ENCODE peak calls at places on chromosomes 3 and 15, in six cellular contexts. D is transverse colon, Q is heart left ventricle, E is lower leg skin, J is ovary, S is suprapubic skin. M is an unnamed sample.

GRCh38 chr3:40690696-40691597 is 166.2 kb downstream of the ZNF621 start:
- DNase-seq in J (peak), Q (peak), S (peak), E (peak), D (peak), M (peak)

GRCh38 chr3:22981176-22981575 is 222.0 kb upstream of the UBE2E2 start:
- DNase-seq in J (no peak), D (no peak), Q (no peak), S (no peak), E (no peak), M (no peak)

GRCh38 chr15:58545307-58546065 is 113.7 kb downstream of the LIPC start:
- DNase-seq in E (no peak), S (no peak), D (no peak), J (no peak), Q (no peak), M (no peak)

GRCh38 chr3:122395582-122395981 is 11.6 kb downstream of the FAM162A start:
- DNase-seq in J (no peak), D (no peak), E (no peak), S (no peak), Q (no peak), M (no peak)

GRCh38 chr3:185473290-185473815 is 25.5 kb downstream of the TMEM41A start:
- DNase-seq in E (peak), S (no peak), J (no peak), D (no peak), Q (no peak), M (no peak)

GRCh38 chr3:196931157-196931556 is 11.2 kb downstream of the NCBP2 start:
- DNase-seq in J (no peak), D (no peak), S (no peak), Q (no peak), E (no peak), M (no peak)

GRCh38 chr3:27628029-27628750 is 93.9 kb downstream of the EOMES start:
- DNase-seq in D (no peak), E (no peak), J (no peak), Q (no peak), S (no peak), M (no peak)

GRCh38 chr3:82114589-82114988 is 353.1 kb upstream of the GBE1 start:
- DNase-seq in J (no peak), Q (no peak), S (no peak), D (no peak), E (peak), M (no peak)

GRCh38 chr3:59771760-59772159 is 721.9 kb upstream of the CFAP20DC start:
- DNase-seq in D (no peak), E (no peak), S (no peak), J (no peak), Q (no peak), M (no peak)

GRCh38 chr15:91865486-91865885 is 12.0 kb downstream of the SLCO3A1 start:
- DNase-seq in J (no peak), S (no peak), Q (no peak), D (no peak), E (no peak), M (no peak)

GRCh38 chr3:54999159-54999558 is 71.3 kb upstream of the LRTM1 start:
- DNase-seq in D (no peak), Q (no peak), E (no peak), J (no peak), S (no peak), M (no peak)

GRCh38 chr15:77612958-77613601 is 19.6 kb downstream of the LINGO1 start:
- DNase-seq in Q (no peak), E (no peak), J (no peak), D (no peak), S (no peak), M (no peak)

GRCh38 chr3:170565495-170565894 is 20.4 kb downstream of the SLC7A14 start:
- DNase-seq in J (no peak), E (no peak), D (no peak), S (no peak), Q (no peak), M (no peak)

GRCh38 chr3:120177907-120178306 is 83.7 kb upstream of the GSK3B start:
- DNase-seq in D (no peak), Q (no peak), E (no peak), S (no peak), J (no peak), M (no peak)

GRCh38 chr3:113113361-113113760 is 98.0 kb upstream of the BOC start:
- DNase-seq in Q (no peak), J (no peak), E (no peak), S (no peak), D (no peak), M (no peak)

GRCh38 chr3:161081675-161082462 is 23.3 kb downstream of the B3GALNT1 start:
- DNase-seq in Q (no peak), D (no peak), S (no peak), J (no peak), E (no peak), M (no peak)

GRCh38 chr3:78143000-78143399 is 1103.1 kb downstream of the ROBO2 start:
- DNase-seq in S (no peak), E (no peak), D (no peak), Q (no peak), J (no peak), M (no peak)

GRCh38 chr3:111321786-111322185 is 220.2 kb upstream of the CD96 start:
- DNase-seq in S (no peak), E (no peak), J (no peak), D (no peak), Q (no peak), M (no peak)

GRCh38 chr3:20552605-20553275 is 366.7 kb upstream of the SGO1 start:
- DNase-seq in S (no peak), D (no peak), J (no peak), Q (no peak), E (peak), M (no peak)

GRCh38 chr3:65596511-65597224 is 442.1 kb downstream of the MAGI1 start:
- DNase-seq in S (no peak), Q (no peak), D (no peak), J (no peak), E (no peak), M (no peak)

GRCh38 chr3:32685604-32686185 is 707 bp downstream of the CNOT10 start:
- DNase-seq in S (no peak), E (no peak), D (no peak), Q (no peak), J (no peak), M (no peak)

GRCh38 chr3:32686713-32687112 is 1.7 kb downstream of the CNOT10 start:
- DNase-seq in Q (no peak), E (no peak), D (no peak), S (no peak), J (no peak), M (no peak)

GRCh38 chr3:32681811-32682210 is 3.2 kb upstream of the CNOT10 start:
- DNase-seq in S (no peak), D (no peak), E (no peak), Q (no peak), J (no peak), M (no peak)

GRCh38 chr3:32684029-32684799 is 774 bp upstream of the CNOT10 start:
- DNase-seq in J (no peak), E (no peak), D (no peak), Q (no peak), S (no peak), M (no peak)

GRCh38 chr3:32684800-32685603 is at the start of gene CNOT10:
- DNase-seq in S (peak), D (peak), E (peak), Q (peak), J (peak), M (peak)
- TF ChIP-seq CTCF in S (no peak), D (peak), E (no peak), Q (peak), J (no peak), M (peak)

DNA sequence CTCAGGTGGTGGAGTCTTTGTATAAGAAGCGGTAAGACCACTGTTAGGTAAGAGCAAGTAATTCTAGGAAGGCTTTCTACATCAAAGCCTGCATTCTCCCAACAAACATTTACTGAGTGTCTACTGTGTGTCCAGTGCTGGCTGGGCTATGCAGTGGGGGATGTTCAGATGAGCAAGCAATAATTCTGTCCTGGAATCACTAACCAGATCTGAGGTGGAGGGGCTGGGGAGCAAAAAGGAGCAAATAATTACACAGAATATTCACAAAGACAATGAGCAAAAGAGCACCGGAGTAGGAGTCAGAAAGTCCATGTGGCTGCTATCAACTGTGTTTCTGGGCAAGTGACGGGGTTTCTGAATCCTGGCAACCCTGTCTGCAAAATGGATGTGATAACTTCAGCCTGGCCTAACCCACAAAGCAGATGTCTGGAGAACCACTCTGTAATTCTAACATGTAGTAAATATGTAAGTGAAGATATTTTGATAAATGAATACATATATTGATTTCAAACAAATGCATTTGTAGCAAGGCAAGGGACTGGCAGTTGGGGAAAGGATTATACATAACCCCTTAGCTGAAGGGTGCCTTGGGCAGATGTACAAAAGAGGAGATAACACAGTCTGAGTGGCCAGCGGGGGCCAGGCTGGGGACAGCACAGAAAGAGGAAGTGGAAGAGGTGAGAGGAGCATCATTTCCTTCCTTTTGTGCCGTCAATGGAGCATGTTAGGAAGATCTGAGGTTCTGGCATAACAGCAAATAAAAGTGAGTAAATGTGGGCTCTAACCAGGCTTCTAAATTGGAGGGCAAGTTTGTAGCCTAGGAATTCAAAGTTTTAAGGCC is 28.8 kb downstream of the CYP8B1 start:
- DNase-seq in E (peak), J (no peak), D (peak), S (no peak), Q (peak), M (no peak)
- TF ChIP-seq POLR2A in E (no peak), J (no peak), D (no peak), S (no peak), Q (no peak), M (no peak)

GRCh38 chr3:134059680-134060560 is 30.2 kb upstream of the SLCO2A1 start:
- DNase-seq in D (peak), Q (no peak), E (peak), S (peak), J (no peak), M (no peak)
- TF ChIP-seq CTCF in D (no peak), Q (no peak), E (no peak), S (no peak), J (no peak), M (no peak)

GRCh38 chr15:25829075-25829474 is 34.1 kb downstream of the ATP10A start:
- DNase-seq in D (no peak), J (no peak), E (no peak), S (no peak), Q (no peak), M (no peak)

GRCh38 chr15:25825215-25825614 is 37.9 kb downstream of the ATP10A start:
- DNase-seq in Q (no peak), E (no peak), S (no peak), J (no peak), D (no peak), M (no peak)

GRCh38 chr15:25832158-25832557 is 31.0 kb downstream of the ATP10A start:
- DNase-seq in S (no peak), E (no peak), J (no peak), Q (no peak), D (no peak), M (no peak)

DNA sequence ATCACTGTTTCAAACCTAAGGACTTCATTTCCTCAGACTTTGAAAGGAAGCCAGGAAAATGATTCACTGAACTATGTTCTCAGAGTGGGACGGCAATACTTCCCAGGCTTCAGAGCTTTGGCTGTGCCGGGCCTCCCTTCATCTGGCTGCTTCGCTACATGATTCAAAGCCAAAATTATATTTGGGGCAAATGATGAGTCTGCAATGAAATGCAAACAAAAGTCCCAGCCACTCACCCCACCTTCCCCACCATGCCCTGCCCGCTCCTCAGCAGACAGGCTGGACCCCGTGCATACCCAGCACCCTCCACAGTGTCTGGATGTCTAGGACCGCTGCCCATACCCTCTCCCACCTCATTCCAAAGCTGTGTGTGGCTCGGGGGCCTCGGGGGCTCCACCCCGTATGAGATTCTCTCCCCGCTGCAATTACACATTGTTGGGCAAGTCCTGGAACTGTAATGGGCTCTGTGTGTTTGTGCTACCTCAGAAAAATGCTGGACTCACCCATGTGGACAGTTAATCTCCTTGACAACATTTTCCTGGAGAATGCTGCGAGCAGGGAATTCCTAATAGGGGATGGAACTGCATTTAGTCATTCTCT is 32.2 kb downstream of the ATP10A start:
- DNase-seq in E (no peak), D (peak), S (peak), J (peak), Q (no peak), M (no peak)
- TF ChIP-seq POLR2A in E (no peak), D (no peak), S (no peak), J (no peak), Q (no peak), M (no peak)

DNA sequence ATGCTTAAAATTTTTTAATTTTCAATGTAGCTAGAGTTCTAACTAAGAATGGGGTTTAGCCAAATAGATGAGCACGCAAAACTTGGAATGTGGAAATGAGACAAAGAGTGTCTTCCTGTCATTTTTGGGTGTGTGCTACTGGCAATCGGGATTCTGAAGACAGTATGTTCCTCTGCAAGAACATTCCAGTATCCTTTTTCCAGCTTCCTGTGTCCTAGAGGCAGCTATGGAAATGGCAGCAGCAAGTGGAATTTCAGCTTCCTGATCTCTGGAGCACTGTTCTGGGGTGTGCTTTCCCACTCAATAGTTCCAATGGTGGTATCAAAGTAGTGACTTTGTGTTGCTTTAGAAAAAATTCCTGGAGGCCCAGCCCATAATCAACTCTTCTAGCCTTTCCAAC is 642.9 kb upstream of the KCNMB2 start:
- DNase-seq in S (no peak), E (no peak), J (no peak), D (no peak), Q (no peak), M (no peak)
- TF ChIP-seq CTCF in S (no peak), E (no peak), J (no peak), D (no peak), Q (no peak), M (peak)

GRCh38 chr3:151770941-151771340 is 37.2 kb downstream of the AADACL2 start:
- DNase-seq in E (no peak), D (peak), J (peak), S (peak), Q (peak), M (no peak)
- TF ChIP-seq POLR2A in E (no peak), D (no peak), J (no peak), S (no peak), Q (no peak), M (no peak)